ENCODE peak calls at places on chromosomes 5 and 9, in four cellular contexts. H, L, S and P are unnamed samples.

GRCh38 chr5:103218164-103218563 is 40.4 kb upstream of the MACIR start:
- DNase-seq in H (no peak), L (no peak), S (no peak), P (no peak)

GRCh38 chr9:120937596-120937995 is 11.0 kb upstream of the TRAF1 start:
- DNase-seq in H (no peak), L (no peak), S (no peak), P (no peak)

GRCh38 chr5:68652507-68652906 is 437.0 kb downstream of the PIK3R1 start:
- DNase-seq in H (no peak), L (peak), S (no peak), P (peak)

GRCh38 chr9:18910435-18910834 is 122.6 kb downstream of the SAXO1 start:
- DNase-seq in H (no peak), L (no peak), S (no peak), P (no peak)

GRCh38 chr9:126853667-126854066 is 6.8 kb upstream of the ZBTB34 start:
- DNase-seq in H (no peak), L (no peak), S (no peak), P (no peak)

GRCh38 chr9:99590879-99591278 is 230.8 kb upstream of the NR4A3 start:
- DNase-seq in H (no peak), L (no peak), S (no peak), P (no peak)

GRCh38 chr9:126521089-126521488 is 92.6 kb upstream of the LMX1B start:
- DNase-seq in H (no peak), L (no peak), S (no peak), P (no peak)

GRCh38 chr5:6674421-6674820 is 38.8 kb upstream of the TENT4A start:
- DNase-seq in H (no peak), L (no peak), S (no peak), P (no peak)

GRCh38 chr5:145225529-145225928 is 609.6 kb downstream of the PRELID2 start:
- DNase-seq in H (no peak), L (no peak), S (no peak), P (no peak)

GRCh38 chr9:138097501-138097991 is 220.0 kb downstream of the CACNA1B start:
- DNase-seq in H (no peak), L (no peak), S (peak), P (no peak)

GRCh38 chr5:179274321-179275315 is 70.6 kb downstream of the ADAMTS2 start:
- DNase-seq in H (no peak), L (no peak), S (no peak), P (no peak)

GRCh38 chr5:140631831-140632365 is 1.1 kb downstream of the CD14 start:
- DNase-seq in H (no peak), L (no peak), S (no peak), P (no peak)

GRCh38 chr5:45179686-45180085 is 370.9 kb downstream of the MRPS30 start:
- DNase-seq in H (no peak), L (no peak), S (no peak), P (no peak)

GRCh38 chr9:28518439-28518838 is 945.2 kb upstream of the C9orf72 start:
- DNase-seq in H (no peak), L (no peak), S (no peak), P (no peak)

GRCh38 chr5:128706269-128706668 is 168.2 kb upstream of the FBN2 start:
- DNase-seq in H (no peak), L (no peak), S (no peak), P (no peak)

GRCh38 chr9:70683841-70684240 is 269.4 kb upstream of the KLF9 start:
- DNase-seq in H (no peak), L (no peak), S (no peak), P (no peak)

GRCh38 chr5:103919526-103919925 is 356.9 kb upstream of the NUDT12 start:
- DNase-seq in H (no peak), L (no peak), S (no peak), P (no peak)

GRCh38 chr5:179060116-179061008 is at the start of gene ZNF354C:
- DNase-seq in H (peak), L (peak), S (peak), P (peak)

GRCh38 chr9:72997387-72997995 is 44.6 kb upstream of the ALDH1A1 start:
- DNase-seq in H (no peak), L (no peak), S (no peak), P (no peak)

GRCh38 chr9:93477397-93477796 is 24.0 kb upstream of the FAM120AOS start:
- DNase-seq in H (no peak), L (no peak), S (no peak), P (no peak)

GRCh38 chr9:12968093-12968492 is 193.3 kb downstream of the LURAP1L start:
- DNase-seq in H (no peak), L (no peak), S (no peak), P (no peak)

GRCh38 chr5:7000316-7000715 is 287.1 kb downstream of the TENT4A start:
- DNase-seq in H (no peak), L (no peak), S (no peak), P (no peak)

GRCh38 chr5:57117601-57118000 is 56.3 kb upstream of the GPBP1 start:
- DNase-seq in H (no peak), L (no peak), S (no peak), P (no peak)

GRCh38 chr5:61319388-61320146 is 12.5 kb upstream of the ZSWIM6 start:
- DNase-seq in H (no peak), L (no peak), S (peak), P (no peak)

GRCh38 chr5:55176176-55176818 is 3.3 kb upstream of the CDC20B start:
- DNase-seq in H (no peak), L (no peak), S (peak), P (no peak)

GRCh38 chr5:126508962-126509279 is 85.7 kb downstream of the GRAMD2B start:
- DNase-seq in H (no peak), L (peak), S (no peak), P (no peak)

GRCh38 chr5:180658774-180659564 is 9.6 kb upstream of the FLT4 start:
- DNase-seq in H (no peak), L (no peak), S (no peak), P (no peak)

GRCh38 chr9:115717298-115717697 is 436.3 kb upstream of the PAPPA start:
- DNase-seq in H (no peak), L (no peak), S (no peak), P (no peak)

GRCh38 chr5:96590796-96591195 is 71.4 kb upstream of the CAST start:
- DNase-seq in H (no peak), L (no peak), S (no peak), P (no peak)

GRCh38 chr5:1799110-1799601 is 481 bp downstream of the MRPL36 start:
- DNase-seq in H (no peak), L (no peak), S (no peak), P (no peak)

GRCh38 chr5:132238901-132239500 is 11.3 kb upstream of the P4HA2 start:
- DNase-seq in H (no peak), L (no peak), S (no peak), P (no peak)

GRCh38 chr5:176342766-176343458 is 18.7 kb downstream of the KIAA1191 start:
- DNase-seq in H (no peak), L (no peak), S (no peak), P (no peak)
- TF ChIP-seq CTCF in H (no peak), L (no peak), S (no peak), P (no peak)

GRCh38 chr9:112094948-112095779 is 79.9 kb downstream of the SUSD1 start:
- DNase-seq in H (no peak), L (no peak), S (no peak), P (no peak)

GRCh38 chr9:112094240-112094639 is 80.9 kb downstream of the SUSD1 start:
- DNase-seq in H (no peak), L (no peak), S (no peak), P (no peak)

GRCh38 chr9:112093875-112094227 is 81.2 kb downstream of the SUSD1 start:
- DNase-seq in H (no peak), L (no peak), S (no peak), P (no peak)

GRCh38 chr9:112093147-112093874 is 81.8 kb downstream of the SUSD1 start:
- DNase-seq in H (no peak), L (no peak), S (no peak), P (no peak)

DNA sequence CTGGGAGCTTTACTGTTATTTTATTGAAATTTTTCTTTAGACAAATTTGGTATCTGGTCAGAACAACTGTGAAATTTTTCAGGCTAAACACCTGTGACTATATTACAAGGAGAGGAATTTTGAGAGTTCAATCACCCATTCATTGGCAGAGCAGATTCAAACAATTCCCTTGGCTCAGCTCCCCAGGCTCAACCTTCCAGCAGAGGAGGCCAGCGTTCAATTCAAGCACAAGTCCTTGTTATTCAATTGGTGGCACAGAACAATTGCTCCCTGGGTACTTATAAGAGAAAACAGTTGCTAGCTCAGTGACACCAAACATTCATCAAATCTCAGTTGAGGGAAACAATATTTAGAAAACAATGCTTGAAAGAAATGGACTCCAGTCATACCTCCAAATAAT is 83.3 kb downstream of the SUSD1 start:
- DNase-seq in H (no peak), L (no peak), S (peak), P (no peak)
- TF ChIP-seq CTCF in H (no peak), L (no peak), S (peak), P (peak)

GRCh38 chr5:59491944-59492343 is 401.6 kb downstream of the PDE4D start:
- DNase-seq in H (no peak), L (no peak), S (no peak), P (no peak)

GRCh38 chr5:59500014-59500413 is 393.5 kb downstream of the PDE4D start:
- DNase-seq in H (no peak), L (no peak), S (no peak), P (no peak)

GRCh38 chr5:59496524-59497134 is 396.9 kb downstream of the PDE4D start:
- DNase-seq in H (no peak), L (no peak), S (peak), P (no peak)
- TF ChIP-seq CTCF in H (no peak), L (no peak), S (peak), P (peak)

GRCh38 chr5:170963521-170963920 is 101.7 kb downstream of the RANBP17 start:
- DNase-seq in H (no peak), L (no peak), S (no peak), P (no peak)

GRCh38 chr5:170960567-170960966 is 98.7 kb downstream of the RANBP17 start:
- DNase-seq in H (no peak), L (no peak), S (no peak), P (no peak)
- TF ChIP-seq CTCF in H (no peak), L (no peak), S (no peak), P (no peak)

GRCh38 chr5:101346447-101346846 is 443.4 kb upstream of the ST8SIA4 start:
- DNase-seq in H (no peak), L (no peak), S (no peak), P (no peak)

GRCh38 chr5:101346906-101347305 is 443.8 kb upstream of the ST8SIA4 start:
- DNase-seq in H (no peak), L (no peak), S (no peak), P (no peak)
- TF ChIP-seq CTCF in H (no peak), L (no peak), S (peak), P (no peak)

GRCh38 chr5:117872798-117873368 is 1115.5 kb downstream of the DTWD2 start:
- DNase-seq in H (no peak), L (no peak), S (no peak), P (no peak)
- TF ChIP-seq CTCF in H (no peak), L (no peak), S (no peak), P (no peak)